ENCODE peak calls at places on chromosomes 13 and 19, in eight cellular contexts. M is cardiac muscle cell, D is fibroblast of lung, Z is Peyer's patch, Q is psoas muscle, I is heart right ventricle, G is transverse colon, B is lower lobe of right lung. K is an unnamed sample. For H3K36me3, the result is how much of the 10 kb centered on the place peaks cover.

GRCh38 chr19:52094526-52094925 is 1.0 kb downstream of the ZNF841 start:
- DNase-seq in M (no peak), D (no peak), Z (no peak), Q (no peak), I (no peak), G (no peak), B (no peak), K (no peak)

GRCh38 chr13:30934381-30934780 is 1.9 kb downstream of the TEX26 start:
- DNase-seq in M (no peak), D (no peak), Z (no peak), Q (no peak), I (no peak), G (no peak), B (no peak), K (no peak)

GRCh38 chr13:51453959-51454703 is 1.3 kb upstream of the INTS6 start:
- DNase-seq in M (no peak), D (no peak), Z (peak), Q (no peak), I (peak), G (peak), B (no peak), K (no peak)

GRCh38 chr19:4987692-4988370 is 18.9 kb downstream of the KDM4B start:
- DNase-seq in M (peak), D (no peak), Z (no peak), Q (no peak), I (no peak), G (no peak), B (no peak), K (no peak)

GRCh38 chr13:41562083-41562482 is 104.7 kb downstream of the RGCC start:
- DNase-seq in M (peak), D (peak), Z (no peak), Q (peak), I (peak), G (peak), B (no peak), K (no peak)

GRCh38 chr13:93226623-93227279 is at the start of gene GPC6:
- DNase-seq in M (peak), D (peak), Z (no peak), Q (peak), I (no peak), G (peak), B (no peak), K (no peak)

GRCh38 chr13:98410591-98410990 is 166.3 kb downstream of the STK24 start:
- DNase-seq in M (no peak), D (no peak), Z (no peak), Q (no peak), I (no peak), G (no peak), B (no peak), K (no peak)

GRCh38 chr13:31996611-31997010 is 35.0 kb upstream of the FRY start:
- DNase-seq in M (no peak), D (no peak), Z (no peak), Q (no peak), I (no peak), G (no peak), B (no peak), K (no peak)

GRCh38 chr13:75635621-75636338 is at the start of gene LMO7:
- DNase-seq in M (peak), D (no peak), Z (peak), Q (peak), I (peak), G (peak), B (peak), K (peak)

GRCh38 chr13:40389081-40389641 is 277.3 kb downstream of the FOXO1 start:
- DNase-seq in M (no peak), D (no peak), Z (no peak), Q (no peak), I (no peak), G (no peak), B (no peak), K (no peak)

GRCh38 chr19:54325194-54325621 is 12.2 kb upstream of the LILRA5 start:
- DNase-seq in M (peak), D (peak), Z (peak), Q (no peak), I (no peak), G (no peak), B (no peak), K (no peak)

GRCh38 chr19:14565298-14565679 is 6.6 kb downstream of the NDUFB7 start:
- DNase-seq in M (no peak), D (no peak), Z (no peak), Q (no peak), I (no peak), G (no peak), B (no peak), K (no peak)

GRCh38 chr13:96934889-96935490 is 59.3 kb downstream of the OXGR1 start:
- DNase-seq in M (no peak), D (no peak), Z (no peak), Q (no peak), I (no peak), G (no peak), B (no peak), K (no peak)

GRCh38 chr19:54172413-54172763 is 572 bp downstream of the TMC4 start:
- DNase-seq in M (no peak), D (no peak), Z (no peak), Q (no peak), I (no peak), G (peak), B (no peak), K (no peak)

GRCh38 chr19:8017808-8018207 is 12.4 kb upstream of the ELAVL1 start:
- DNase-seq in M (no peak), D (no peak), Z (peak), Q (no peak), I (no peak), G (peak), B (peak), K (no peak)

GRCh38 chr19:1248454-1249297 is at the start of gene MIDN:
- DNase-seq in M (peak), D (peak), Z (peak), Q (peak), I (peak), G (peak), B (peak), K (peak)

GRCh38 chr19:47813304-47813994 is 8.3 kb upstream of the CRX start:
- DNase-seq in M (peak), D (peak), Z (peak), Q (peak), I (peak), G (peak), B (peak), K (peak)

GRCh38 chr13:98022210-98022609 is 68.7 kb downstream of the IPO5 start:
- DNase-seq in M (peak), D (peak), Z (no peak), Q (no peak), I (peak), G (no peak), B (no peak), K (no peak)

GRCh38 chr19:33558846-33559245 is 37.3 kb upstream of the PEPD start:
- DNase-seq in M (no peak), D (no peak), Z (no peak), Q (no peak), I (no peak), G (no peak), B (no peak), K (no peak)

GRCh38 chr13:29452773-29453574 is 142.5 kb downstream of the SLC7A1 start:
- DNase-seq in M (no peak), D (no peak), Z (no peak), Q (no peak), I (no peak), G (no peak), B (no peak), K (no peak)

GRCh38 chr13:112225429-112226090 is 150.6 kb upstream of the SPACA7 start:
- DNase-seq in M (no peak), D (no peak), Z (peak), Q (no peak), I (no peak), G (no peak), B (no peak), K (no peak)

GRCh38 chr13:96052655-96053002 is 572 bp downstream of the UGGT2 start:
- DNase-seq in M (peak), D (peak), Z (no peak), Q (no peak), I (no peak), G (no peak), B (no peak), K (no peak)

GRCh38 chr13:77330009-77330471 is 3.1 kb upstream of the MYCBP2 start:
- DNase-seq in M (peak), D (peak), Z (no peak), Q (no peak), I (no peak), G (no peak), B (no peak), K (no peak)

GRCh38 chr13:70408865-70409264 is 300.6 kb upstream of the KLHL1 start:
- DNase-seq in M (no peak), D (no peak), Z (no peak), Q (no peak), I (no peak), G (no peak), B (no peak), K (no peak)

DNA sequence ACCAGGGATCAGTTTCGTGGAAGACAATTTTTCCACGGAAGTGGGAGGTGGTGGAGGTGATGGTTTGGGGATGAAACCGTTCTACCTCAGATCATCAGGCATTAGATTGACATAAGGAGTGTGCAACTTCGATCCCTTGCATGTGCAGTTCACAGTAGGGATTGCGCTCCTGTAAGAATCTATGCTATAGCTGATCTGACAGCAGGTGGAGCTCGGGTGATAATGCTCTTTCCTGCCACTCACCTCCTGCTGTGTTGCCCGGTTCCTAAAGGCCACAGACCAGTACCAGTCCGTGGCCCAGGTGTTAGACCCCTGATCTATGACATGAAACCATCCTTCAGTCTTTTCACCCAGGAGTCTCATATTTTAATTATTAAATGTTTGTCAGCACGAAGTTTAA is 4.0 kb downstream of the ZNF302 start:
- DNase-seq in M (no peak), D (no peak), Z (no peak), Q (no peak), I (no peak), G (no peak), B (no peak), K (no peak)
- H3K36me3 ChIP-seq in M (under half), D (under half), Z (under half), Q (under half), I (half or more), G (half or more), B (half or more), K (half or more)

GRCh38 chr19:36214388-36215275 is at the start of the genes ZNF146 and ZNF565:
- DNase-seq in M (peak), D (peak), Z (peak), Q (peak), I (peak), G (peak), B (peak), K (peak)
- TF ChIP-seq CTCF in M (no peak), D (no peak), Z (no peak), Q (no peak), I (no peak), G (peak), B (peak), K (peak)

GRCh38 chr13:24182703-24183081 is 22.2 kb downstream of the SPATA13 start:
- DNase-seq in M (no peak), D (no peak), Z (no peak), Q (no peak), I (no peak), G (no peak), B (no peak), K (no peak)
- H3K36me3 ChIP-seq in M (under half), D (under half), Z (under half), Q (under half), I (under half), G (under half), B (under half), K (under half)

GRCh38 chr13:20090349-20090748 is 70.5 kb downstream of the GJA3 start:
- DNase-seq in M (no peak), D (peak), Z (no peak), Q (no peak), I (no peak), G (no peak), B (no peak), K (no peak)
- TF ChIP-seq CTCF in M (peak), D (no peak), Z (no peak), Q (no peak), I (no peak), G (no peak), B (no peak), K (no peak)

GRCh38 chr19:41308450-41309224 is 1.3 kb upstream of the CCDC97 start:
- DNase-seq in M (peak), D (peak), Z (peak), Q (peak), I (peak), G (peak), B (peak), K (peak)

GRCh38 chr19:41310031-41310831 is at the start of gene CCDC97:
- DNase-seq in M (peak), D (peak), Z (peak), Q (peak), I (peak), G (peak), B (peak), K (peak)

GRCh38 chr19:41311072-41311471 is 1.1 kb downstream of the CCDC97 start:
- DNase-seq in M (no peak), D (no peak), Z (no peak), Q (no peak), I (no peak), G (no peak), B (no peak), K (no peak)

GRCh38 chr19:41309225-41310030 is 544 bp upstream of the CCDC97 start:
- DNase-seq in M (no peak), D (peak), Z (no peak), Q (no peak), I (no peak), G (no peak), B (no peak), K (no peak)

DNA sequence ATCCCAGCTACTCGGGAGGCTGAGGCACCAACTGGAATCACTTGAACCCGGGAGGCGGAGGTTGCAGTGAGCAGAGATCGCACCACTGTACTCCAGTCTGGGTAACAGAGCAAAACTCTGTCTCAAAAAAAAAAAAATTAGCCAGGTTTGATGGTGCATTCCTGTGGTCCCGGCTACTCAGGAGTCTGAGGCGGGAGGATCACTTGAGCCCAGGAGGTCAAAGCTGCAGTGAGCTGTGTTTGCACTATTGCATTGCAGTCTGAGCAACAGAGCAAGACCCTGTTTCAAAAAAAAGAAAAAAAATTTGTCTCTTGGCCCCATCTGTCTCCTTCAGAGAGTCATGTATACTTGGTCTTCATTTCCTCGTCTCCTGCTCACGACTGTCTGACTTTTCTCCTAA is 1.6 kb downstream of the CCDC97 start:
- DNase-seq in M (no peak), D (no peak), Z (no peak), Q (no peak), I (no peak), G (no peak), B (peak), K (no peak)
- H3K36me3 ChIP-seq in M (under half), D (under half), Z (under half), Q (under half), I (half or more), G (under half), B (half or more), K (half or more)

DNA sequence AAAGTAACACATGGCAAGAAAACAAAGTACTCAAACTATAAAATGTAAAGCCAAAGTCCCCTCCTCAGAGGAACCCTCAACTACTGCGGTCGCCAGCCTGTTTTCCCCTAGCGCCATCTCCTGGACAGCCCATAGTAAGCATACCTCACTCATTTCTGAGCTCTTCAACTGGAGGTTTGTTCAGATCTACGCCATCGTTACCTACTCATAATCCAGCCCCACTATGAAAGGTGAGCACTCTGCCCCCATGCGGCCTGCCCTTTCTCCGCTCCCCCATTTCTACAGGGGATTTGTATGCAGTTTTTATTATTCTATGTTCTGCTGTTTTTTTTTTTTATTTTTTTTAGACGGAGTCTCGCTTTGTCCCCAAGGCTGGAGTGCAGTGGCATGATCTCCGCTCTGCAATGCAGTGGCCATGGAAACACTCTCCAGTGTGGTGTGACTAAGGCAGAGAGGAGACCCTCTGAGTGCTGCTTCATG is 26.2 kb downstream of the OPA3 start:
- DNase-seq in M (peak), D (peak), Z (peak), Q (no peak), I (peak), G (peak), B (peak), K (peak)
- TF ChIP-seq CTCF in M (peak), D (peak), Z (peak), Q (peak), I (peak), G (peak), B (peak), K (peak)

GRCh38 chr13:45166858-45167257 is 34.0 kb downstream of the KCTD4 start:
- DNase-seq in M (no peak), D (no peak), Z (no peak), Q (no peak), I (no peak), G (no peak), B (no peak), K (no peak)

GRCh38 chr13:45174478-45174877 is 26.4 kb downstream of the KCTD4 start:
- DNase-seq in M (no peak), D (no peak), Z (no peak), Q (no peak), I (no peak), G (no peak), B (no peak), K (no peak)

GRCh38 chr13:45162821-45163220 is 38.0 kb downstream of the KCTD4 start:
- DNase-seq in M (peak), D (peak), Z (no peak), Q (no peak), I (no peak), G (no peak), B (no peak), K (no peak)

GRCh38 chr13:45167611-45168554 is 33.0 kb downstream of the KCTD4 start:
- DNase-seq in M (peak), D (no peak), Z (peak), Q (no peak), I (peak), G (peak), B (peak), K (peak)

DNA sequence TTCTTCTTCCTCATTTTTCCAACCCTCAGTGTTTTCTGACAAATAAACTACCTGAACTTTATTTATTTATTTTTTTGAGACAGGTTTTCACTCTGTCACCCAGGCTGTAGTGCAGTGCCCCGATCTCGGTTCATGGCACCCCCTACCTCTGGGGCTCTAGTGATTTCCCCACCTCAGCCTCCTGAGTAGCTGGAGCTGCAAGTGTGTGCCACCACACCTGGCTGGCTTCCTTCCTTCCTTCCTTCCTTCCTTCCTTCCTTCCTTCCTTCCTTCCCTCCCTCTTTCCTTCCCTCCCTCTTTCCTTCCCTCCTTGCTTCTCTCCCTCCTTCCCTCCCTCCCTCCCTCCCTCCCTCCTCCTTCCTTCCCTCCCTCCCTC is 32.3 kb downstream of the KCTD4 start:
- DNase-seq in M (no peak), D (no peak), Z (no peak), Q (no peak), I (no peak), G (no peak), B (no peak), K (no peak)
- H3K36me3 ChIP-seq in M (under half), D (under half), Z (under half), Q (under half), I (under half), G (under half), B (under half), K (under half)

DNA sequence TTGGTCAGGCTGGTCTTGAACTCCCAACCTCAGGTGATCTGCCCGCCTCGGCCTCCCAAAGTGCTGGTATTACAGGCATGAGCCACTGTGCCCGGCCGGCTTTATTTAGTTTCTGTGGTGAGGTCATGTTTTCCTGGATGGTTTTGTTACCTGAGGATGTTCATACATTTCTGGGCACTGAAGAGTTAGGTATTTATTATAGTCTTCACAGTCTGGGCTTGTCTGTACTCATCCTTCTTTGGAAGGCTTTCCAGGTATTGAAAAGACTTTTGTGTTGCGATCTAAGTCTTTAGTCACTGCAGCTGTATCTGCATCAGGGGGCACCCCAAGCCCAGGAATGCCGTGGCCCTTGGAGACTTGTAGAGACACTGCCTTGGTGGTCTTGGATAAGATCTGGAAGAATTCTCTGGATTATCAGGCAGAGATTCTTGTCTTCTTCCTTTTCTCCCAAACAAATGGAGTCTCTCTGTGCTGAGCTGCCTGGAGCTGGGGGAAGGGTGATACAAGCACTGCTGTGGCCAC is 12.8 kb downstream of the BLOC1S3 start:
- DNase-seq in M (no peak), D (no peak), Z (no peak), Q (no peak), I (no peak), G (no peak), B (no peak), K (no peak)
- TF ChIP-seq CTCF in M (no peak), D (no peak), Z (no peak), Q (no peak), I (no peak), G (no peak), B (no peak), K (no peak)

GRCh38 chr19:38401148-38401547 is 1.7 kb upstream of the FAM98C start:
- DNase-seq in M (peak), D (no peak), Z (no peak), Q (no peak), I (no peak), G (no peak), B (no peak), K (no peak)
- H3K36me3 ChIP-seq in M (under half), D (under half), Z (under half), Q (under half), I (under half), G (under half), B (under half), K (under half)

GRCh38 chr13:43661321-43661720 is 125.5 kb downstream of the ENOX1 start:
- DNase-seq in M (no peak), D (no peak), Z (no peak), Q (no peak), I (no peak), G (no peak), B (no peak), K (no peak)

GRCh38 chr13:43664700-43665191 is 122.0 kb downstream of the ENOX1 start:
- DNase-seq in M (peak), D (peak), Z (no peak), Q (no peak), I (no peak), G (peak), B (no peak), K (peak)

GRCh38 chr13:43663474-43664090 is 123.2 kb downstream of the ENOX1 start:
- DNase-seq in M (peak), D (peak), Z (no peak), Q (no peak), I (no peak), G (no peak), B (no peak), K (no peak)

GRCh38 chr13:43665388-43665787 is 121.4 kb downstream of the ENOX1 start:
- DNase-seq in M (no peak), D (no peak), Z (no peak), Q (no peak), I (no peak), G (no peak), B (no peak), K (no peak)

GRCh38 chr13:43662976-43663375 is 123.8 kb downstream of the ENOX1 start:
- DNase-seq in M (no peak), D (peak), Z (no peak), Q (no peak), I (no peak), G (peak), B (no peak), K (no peak)
- TF ChIP-seq CTCF in M (no peak), D (no peak), Z (no peak), Q (no peak), I (no peak), G (no peak), B (no peak), K (no peak)